ENCODE peak calls at places on chromosome 19, in eight cellular contexts. One of them, this sample, is unnamed.

GRCh38 chr19:33302974-33303790 is 848 bp upstream of the CEBPA start:
- DNase-seq in amniotic stem cell: no peak
- DNase-seq in breast epithelium: peak; percentile 64
- DNase-seq in effector CD4-positive, alpha-beta T cell: no peak
- DNase-seq in cerebellar cortex: peak; percentile 30
- DNase-seq in stimulated activated naive CD8-positive, alpha-beta T cell treated with anti-CD3 and anti-CD28 coated beads, Interleukin-15, Interleukin-2, amounts not matched to agents 100 U/mL and 50 U/mL, for 24 hours: peak; percentile 34
- DNase-seq in HuH-7.5: no peak
- DNase-seq in fibroblast of pulmonary artery: peak; percentile 56
- DNase-seq in this sample: no peak

GRCh38 chr19:19209372-19209771 is 2.4 kb upstream of the NCAN start:
- DNase-seq in amniotic stem cell: no peak
- DNase-seq in breast epithelium: no peak
- DNase-seq in effector CD4-positive, alpha-beta T cell: no peak
- DNase-seq in cerebellar cortex: no peak
- DNase-seq in stimulated activated naive CD8-positive, alpha-beta T cell treated with anti-CD3 and anti-CD28 coated beads, Interleukin-15, Interleukin-2, amounts not matched to agents 100 U/mL and 50 U/mL, for 24 hours: no peak
- DNase-seq in HuH-7.5: no peak
- DNase-seq in fibroblast of pulmonary artery: no peak
- DNase-seq in this sample: no peak

GRCh38 chr19:7554990-7555864 is 19.7 kb downstream of the PNPLA6 start:
- DNase-seq in amniotic stem cell: no peak
- DNase-seq in breast epithelium: no peak
- DNase-seq in effector CD4-positive, alpha-beta T cell: no peak
- DNase-seq in cerebellar cortex: no peak
- DNase-seq in stimulated activated naive CD8-positive, alpha-beta T cell treated with anti-CD3 and anti-CD28 coated beads, Interleukin-15, Interleukin-2, amounts not matched to agents 100 U/mL and 50 U/mL, for 24 hours: peak; percentile 58
- DNase-seq in HuH-7.5: peak; percentile 35
- DNase-seq in fibroblast of pulmonary artery: no peak
- DNase-seq in this sample: no peak

GRCh38 chr19:45947926-45948325 is 25.7 kb downstream of the NOVA2 start:
- DNase-seq in amniotic stem cell: no peak
- DNase-seq in breast epithelium: no peak
- DNase-seq in effector CD4-positive, alpha-beta T cell: no peak
- DNase-seq in cerebellar cortex: no peak
- DNase-seq in stimulated activated naive CD8-positive, alpha-beta T cell treated with anti-CD3 and anti-CD28 coated beads, Interleukin-15, Interleukin-2, amounts not matched to agents 100 U/mL and 50 U/mL, for 24 hours: no peak
- DNase-seq in HuH-7.5: no peak
- DNase-seq in fibroblast of pulmonary artery: no peak
- DNase-seq in this sample: no peak

GRCh38 chr19:49361438-49362047 is 673 bp downstream of the TEAD2 start:
- DNase-seq in amniotic stem cell: peak; percentile 42
- DNase-seq in breast epithelium: peak; percentile 86
- DNase-seq in effector CD4-positive, alpha-beta T cell: no peak
- DNase-seq in cerebellar cortex: peak; percentile 53
- DNase-seq in stimulated activated naive CD8-positive, alpha-beta T cell treated with anti-CD3 and anti-CD28 coated beads, Interleukin-15, Interleukin-2, amounts not matched to agents 100 U/mL and 50 U/mL, for 24 hours: peak; percentile 36
- DNase-seq in HuH-7.5: peak; percentile 92
- DNase-seq in fibroblast of pulmonary artery: peak; percentile 88
- DNase-seq in this sample: no peak

GRCh38 chr19:46609511-46610412 is 8.6 kb downstream of the CALM3 start:
- DNase-seq in amniotic stem cell: no peak
- DNase-seq in breast epithelium: no peak
- DNase-seq in effector CD4-positive, alpha-beta T cell: no peak
- DNase-seq in cerebellar cortex: no peak
- DNase-seq in stimulated activated naive CD8-positive, alpha-beta T cell treated with anti-CD3 and anti-CD28 coated beads, Interleukin-15, Interleukin-2, amounts not matched to agents 100 U/mL and 50 U/mL, for 24 hours: peak; percentile 2
- DNase-seq in HuH-7.5: no peak
- DNase-seq in fibroblast of pulmonary artery: no peak
- DNase-seq in this sample: no peak

GRCh38 chr19:24060687-24061356 is 26.2 kb upstream of the ZNF254 start:
- DNase-seq in amniotic stem cell: no peak
- DNase-seq in breast epithelium: no peak
- DNase-seq in effector CD4-positive, alpha-beta T cell: no peak
- DNase-seq in cerebellar cortex: no peak
- DNase-seq in stimulated activated naive CD8-positive, alpha-beta T cell treated with anti-CD3 and anti-CD28 coated beads, Interleukin-15, Interleukin-2, amounts not matched to agents 100 U/mL and 50 U/mL, for 24 hours: no peak
- DNase-seq in HuH-7.5: no peak
- DNase-seq in fibroblast of pulmonary artery: no peak
- DNase-seq in this sample: no peak

GRCh38 chr19:51002101-51002532 is 713 bp upstream of the KLK8 start:
- DNase-seq in amniotic stem cell: no peak
- DNase-seq in breast epithelium: no peak
- DNase-seq in effector CD4-positive, alpha-beta T cell: no peak
- DNase-seq in cerebellar cortex: no peak
- DNase-seq in stimulated activated naive CD8-positive, alpha-beta T cell treated with anti-CD3 and anti-CD28 coated beads, Interleukin-15, Interleukin-2, amounts not matched to agents 100 U/mL and 50 U/mL, for 24 hours: no peak
- DNase-seq in HuH-7.5: no peak
- DNase-seq in fibroblast of pulmonary artery: no peak
- DNase-seq in this sample: no peak

GRCh38 chr19:33241530-33242101 is 16.0 kb upstream of the SLC7A10 start:
- DNase-seq in amniotic stem cell: no peak
- DNase-seq in breast epithelium: no peak
- DNase-seq in effector CD4-positive, alpha-beta T cell: no peak
- DNase-seq in cerebellar cortex: peak; percentile 22
- DNase-seq in stimulated activated naive CD8-positive, alpha-beta T cell treated with anti-CD3 and anti-CD28 coated beads, Interleukin-15, Interleukin-2, amounts not matched to agents 100 U/mL and 50 U/mL, for 24 hours: peak; percentile 45
- DNase-seq in HuH-7.5: peak; percentile 68
- DNase-seq in fibroblast of pulmonary artery: no peak
- DNase-seq in this sample: no peak

GRCh38 chr19:53520163-53520546 is 17.8 kb upstream of the ZNF331 start:
- DNase-seq in amniotic stem cell: no peak
- DNase-seq in breast epithelium: no peak
- DNase-seq in effector CD4-positive, alpha-beta T cell: no peak
- DNase-seq in cerebellar cortex: no peak
- DNase-seq in stimulated activated naive CD8-positive, alpha-beta T cell treated with anti-CD3 and anti-CD28 coated beads, Interleukin-15, Interleukin-2, amounts not matched to agents 100 U/mL and 50 U/mL, for 24 hours: no peak
- DNase-seq in HuH-7.5: no peak
- DNase-seq in fibroblast of pulmonary artery: no peak
- DNase-seq in this sample: no peak

GRCh38 chr19:38386300-38386967 is 1.4 kb downstream of the GGN start:
- DNase-seq in amniotic stem cell: no peak
- DNase-seq in breast epithelium: no peak
- DNase-seq in effector CD4-positive, alpha-beta T cell: no peak
- DNase-seq in cerebellar cortex: no peak
- DNase-seq in stimulated activated naive CD8-positive, alpha-beta T cell treated with anti-CD3 and anti-CD28 coated beads, Interleukin-15, Interleukin-2, amounts not matched to agents 100 U/mL and 50 U/mL, for 24 hours: no peak
- DNase-seq in HuH-7.5: no peak
- DNase-seq in fibroblast of pulmonary artery: no peak
- DNase-seq in this sample: no peak

GRCh38 chr19:55086730-55087541 is 11.3 kb downstream of the EPS8L1 start:
- DNase-seq in amniotic stem cell: peak; percentile 87
- DNase-seq in breast epithelium: peak; percentile 85
- DNase-seq in effector CD4-positive, alpha-beta T cell: peak; percentile 23
- DNase-seq in cerebellar cortex: peak; percentile 83
- DNase-seq in stimulated activated naive CD8-positive, alpha-beta T cell treated with anti-CD3 and anti-CD28 coated beads, Interleukin-15, Interleukin-2, amounts not matched to agents 100 U/mL and 50 U/mL, for 24 hours: peak; percentile 71
- DNase-seq in HuH-7.5: no peak
- DNase-seq in fibroblast of pulmonary artery: peak; percentile 95
- DNase-seq in this sample: peak; percentile 37

GRCh38 chr19:7349961-7350711 is 1.4 kb downstream of the ARHGEF18 start:
- DNase-seq in amniotic stem cell: no peak
- DNase-seq in breast epithelium: no peak
- DNase-seq in effector CD4-positive, alpha-beta T cell: peak; percentile 19
- DNase-seq in cerebellar cortex: no peak
- DNase-seq in stimulated activated naive CD8-positive, alpha-beta T cell treated with anti-CD3 and anti-CD28 coated beads, Interleukin-15, Interleukin-2, amounts not matched to agents 100 U/mL and 50 U/mL, for 24 hours: peak; percentile 55
- DNase-seq in HuH-7.5: no peak
- DNase-seq in fibroblast of pulmonary artery: no peak
- DNase-seq in this sample: peak; percentile 15

GRCh38 chr19:45446295-45446694 is 21.5 kb upstream of the FOSB start:
- DNase-seq in amniotic stem cell: no peak
- DNase-seq in breast epithelium: no peak
- DNase-seq in effector CD4-positive, alpha-beta T cell: no peak
- DNase-seq in cerebellar cortex: no peak
- DNase-seq in stimulated activated naive CD8-positive, alpha-beta T cell treated with anti-CD3 and anti-CD28 coated beads, Interleukin-15, Interleukin-2, amounts not matched to agents 100 U/mL and 50 U/mL, for 24 hours: no peak
- DNase-seq in HuH-7.5: peak; percentile 54
- DNase-seq in fibroblast of pulmonary artery: peak; percentile 71
- DNase-seq in this sample: no peak

GRCh38 chr19:18940791-18941627 is at the start of gene HOMER3:
- DNase-seq in amniotic stem cell: peak; percentile 27
- DNase-seq in breast epithelium: peak; percentile 78
- DNase-seq in effector CD4-positive, alpha-beta T cell: peak; percentile 64
- DNase-seq in cerebellar cortex: peak; percentile 17
- DNase-seq in stimulated activated naive CD8-positive, alpha-beta T cell treated with anti-CD3 and anti-CD28 coated beads, Interleukin-15, Interleukin-2, amounts not matched to agents 100 U/mL and 50 U/mL, for 24 hours: peak; percentile 91
- DNase-seq in HuH-7.5: peak; percentile 99
- DNase-seq in fibroblast of pulmonary artery: peak; percentile 56
- DNase-seq in this sample: peak; percentile 41

GRCh38 chr19:38392707-38393308 is 4.3 kb downstream of the SPRED3 start:
- DNase-seq in amniotic stem cell: no peak
- DNase-seq in breast epithelium: no peak
- DNase-seq in effector CD4-positive, alpha-beta T cell: no peak
- DNase-seq in cerebellar cortex: no peak
- DNase-seq in stimulated activated naive CD8-positive, alpha-beta T cell treated with anti-CD3 and anti-CD28 coated beads, Interleukin-15, Interleukin-2, amounts not matched to agents 100 U/mL and 50 U/mL, for 24 hours: no peak
- DNase-seq in HuH-7.5: peak; percentile 64
- DNase-seq in fibroblast of pulmonary artery: peak; percentile 51
- DNase-seq in this sample: no peak

GRCh38 chr19:43310221-43310620 is 40.9 kb upstream of the PSG9 start:
- DNase-seq in amniotic stem cell: no peak
- DNase-seq in breast epithelium: no peak
- DNase-seq in effector CD4-positive, alpha-beta T cell: no peak
- DNase-seq in cerebellar cortex: peak; percentile 47
- DNase-seq in stimulated activated naive CD8-positive, alpha-beta T cell treated with anti-CD3 and anti-CD28 coated beads, Interleukin-15, Interleukin-2, amounts not matched to agents 100 U/mL and 50 U/mL, for 24 hours: no peak
- DNase-seq in HuH-7.5: no peak
- DNase-seq in fibroblast of pulmonary artery: no peak
- DNase-seq in this sample: no peak

GRCh38 chr19:50239916-50240585 is 36.6 kb downstream of the MYH14 start:
- DNase-seq in amniotic stem cell: no peak
- DNase-seq in breast epithelium: no peak
- DNase-seq in effector CD4-positive, alpha-beta T cell: no peak
- DNase-seq in cerebellar cortex: no peak
- DNase-seq in stimulated activated naive CD8-positive, alpha-beta T cell treated with anti-CD3 and anti-CD28 coated beads, Interleukin-15, Interleukin-2, amounts not matched to agents 100 U/mL and 50 U/mL, for 24 hours: no peak
- DNase-seq in HuH-7.5: no peak
- DNase-seq in fibroblast of pulmonary artery: no peak
- DNase-seq in this sample: no peak

GRCh38 chr19:3343619-3344502 is 22.5 kb upstream of the NFIC start:
- DNase-seq in amniotic stem cell: no peak
- DNase-seq in breast epithelium: peak; percentile 95
- DNase-seq in effector CD4-positive, alpha-beta T cell: peak; percentile 6
- DNase-seq in cerebellar cortex: peak; percentile 93
- DNase-seq in stimulated activated naive CD8-positive, alpha-beta T cell treated with anti-CD3 and anti-CD28 coated beads, Interleukin-15, Interleukin-2, amounts not matched to agents 100 U/mL and 50 U/mL, for 24 hours: peak; percentile 64
- DNase-seq in HuH-7.5: peak; percentile 75
- DNase-seq in fibroblast of pulmonary artery: peak; percentile 90
- DNase-seq in this sample: no peak

GRCh38 chr19:10118960-10119359 is 739 bp downstream of the EIF3G start:
- DNase-seq in amniotic stem cell: no peak
- DNase-seq in breast epithelium: no peak
- DNase-seq in effector CD4-positive, alpha-beta T cell: no peak
- DNase-seq in cerebellar cortex: no peak
- DNase-seq in stimulated activated naive CD8-positive, alpha-beta T cell treated with anti-CD3 and anti-CD28 coated beads, Interleukin-15, Interleukin-2, amounts not matched to agents 100 U/mL and 50 U/mL, for 24 hours: no peak
- DNase-seq in HuH-7.5: no peak
- DNase-seq in fibroblast of pulmonary artery: no peak
- DNase-seq in this sample: no peak

GRCh38 chr19:49337267-49338022 is 2.2 kb downstream of the CD37 start:
- DNase-seq in amniotic stem cell: no peak
- DNase-seq in breast epithelium: peak; percentile 3
- DNase-seq in effector CD4-positive, alpha-beta T cell: no peak
- DNase-seq in cerebellar cortex: no peak
- DNase-seq in stimulated activated naive CD8-positive, alpha-beta T cell treated with anti-CD3 and anti-CD28 coated beads, Interleukin-15, Interleukin-2, amounts not matched to agents 100 U/mL and 50 U/mL, for 24 hours: no peak
- DNase-seq in HuH-7.5: no peak
- DNase-seq in fibroblast of pulmonary artery: no peak
- DNase-seq in this sample: no peak

GRCh38 chr19:14115761-14116160 is 1.8 kb downstream of the PRKACA start:
- DNase-seq in amniotic stem cell: no peak
- DNase-seq in breast epithelium: no peak
- DNase-seq in effector CD4-positive, alpha-beta T cell: no peak
- DNase-seq in cerebellar cortex: no peak
- DNase-seq in stimulated activated naive CD8-positive, alpha-beta T cell treated with anti-CD3 and anti-CD28 coated beads, Interleukin-15, Interleukin-2, amounts not matched to agents 100 U/mL and 50 U/mL, for 24 hours: no peak
- DNase-seq in HuH-7.5: no peak
- DNase-seq in fibroblast of pulmonary artery: no peak
- DNase-seq in this sample: no peak

GRCh38 chr19:4831351-4832340 is at the start of gene TICAM1:
- DNase-seq in amniotic stem cell: peak; percentile 57
- DNase-seq in breast epithelium: peak; percentile 71
- DNase-seq in effector CD4-positive, alpha-beta T cell: peak; percentile 70
- DNase-seq in cerebellar cortex: no peak
- DNase-seq in stimulated activated naive CD8-positive, alpha-beta T cell treated with anti-CD3 and anti-CD28 coated beads, Interleukin-15, Interleukin-2, amounts not matched to agents 100 U/mL and 50 U/mL, for 24 hours: peak; percentile 82
- DNase-seq in HuH-7.5: peak; percentile 59
- DNase-seq in fibroblast of pulmonary artery: peak; percentile 64
- DNase-seq in this sample: peak; percentile 78

GRCh38 chr19:34253711-34254551 is 423 bp upstream of the GARRE1 start:
- DNase-seq in amniotic stem cell: peak; percentile 18
- DNase-seq in breast epithelium: peak; percentile 77
- DNase-seq in effector CD4-positive, alpha-beta T cell: no peak
- DNase-seq in cerebellar cortex: peak; percentile 78
- DNase-seq in stimulated activated naive CD8-positive, alpha-beta T cell treated with anti-CD3 and anti-CD28 coated beads, Interleukin-15, Interleukin-2, amounts not matched to agents 100 U/mL and 50 U/mL, for 24 hours: peak; percentile 92
- DNase-seq in HuH-7.5: peak; percentile 92
- DNase-seq in fibroblast of pulmonary artery: no peak
- DNase-seq in this sample: no peak

GRCh38 chr19:55443824-55444719 is 972 bp upstream of the SHISA7 start:
- DNase-seq in amniotic stem cell: no peak
- DNase-seq in breast epithelium: no peak
- DNase-seq in effector CD4-positive, alpha-beta T cell: no peak
- DNase-seq in cerebellar cortex: no peak
- DNase-seq in stimulated activated naive CD8-positive, alpha-beta T cell treated with anti-CD3 and anti-CD28 coated beads, Interleukin-15, Interleukin-2, amounts not matched to agents 100 U/mL and 50 U/mL, for 24 hours: no peak
- DNase-seq in HuH-7.5: no peak
- DNase-seq in fibroblast of pulmonary artery: no peak
- DNase-seq in this sample: no peak

GRCh38 chr19:57231686-57232085 is 863 bp downstream of the AURKC start:
- DNase-seq in amniotic stem cell: no peak
- DNase-seq in breast epithelium: no peak
- DNase-seq in effector CD4-positive, alpha-beta T cell: no peak
- DNase-seq in cerebellar cortex: no peak
- DNase-seq in stimulated activated naive CD8-positive, alpha-beta T cell treated with anti-CD3 and anti-CD28 coated beads, Interleukin-15, Interleukin-2, amounts not matched to agents 100 U/mL and 50 U/mL, for 24 hours: no peak
- DNase-seq in HuH-7.5: no peak
- DNase-seq in fibroblast of pulmonary artery: no peak
- DNase-seq in this sample: no peak

GRCh38 chr19:42247631-42248199 is 5.3 kb upstream of the GSK3A start:
- DNase-seq in amniotic stem cell: no peak
- DNase-seq in breast epithelium: no peak
- DNase-seq in effector CD4-positive, alpha-beta T cell: no peak
- DNase-seq in cerebellar cortex: no peak
- DNase-seq in stimulated activated naive CD8-positive, alpha-beta T cell treated with anti-CD3 and anti-CD28 coated beads, Interleukin-15, Interleukin-2, amounts not matched to agents 100 U/mL and 50 U/mL, for 24 hours: no peak
- DNase-seq in HuH-7.5: no peak
- DNase-seq in fibroblast of pulmonary artery: no peak
- DNase-seq in this sample: no peak

GRCh38 chr19:34260771-34261173 is 6.4 kb downstream of the GARRE1 start:
- DNase-seq in amniotic stem cell: no peak
- DNase-seq in breast epithelium: no peak
- DNase-seq in effector CD4-positive, alpha-beta T cell: no peak
- DNase-seq in cerebellar cortex: no peak
- DNase-seq in stimulated activated naive CD8-positive, alpha-beta T cell treated with anti-CD3 and anti-CD28 coated beads, Interleukin-15, Interleukin-2, amounts not matched to agents 100 U/mL and 50 U/mL, for 24 hours: no peak
- DNase-seq in HuH-7.5: no peak
- DNase-seq in fibroblast of pulmonary artery: peak; percentile 42
- DNase-seq in this sample: no peak

GRCh38 chr19:53881482-53882390 is at the start of gene PRKCG:
- DNase-seq in amniotic stem cell: no peak
- DNase-seq in breast epithelium: no peak
- DNase-seq in effector CD4-positive, alpha-beta T cell: peak; percentile 61
- DNase-seq in cerebellar cortex: peak; percentile 44
- DNase-seq in stimulated activated naive CD8-positive, alpha-beta T cell treated with anti-CD3 and anti-CD28 coated beads, Interleukin-15, Interleukin-2, amounts not matched to agents 100 U/mL and 50 U/mL, for 24 hours: peak; percentile 65
- DNase-seq in HuH-7.5: peak; percentile 64
- DNase-seq in fibroblast of pulmonary artery: no peak
- DNase-seq in this sample: peak; percentile 62

GRCh38 chr19:7602240-7602934 is 6.7 kb downstream of the CAMSAP3 start:
- DNase-seq in amniotic stem cell: no peak
- DNase-seq in breast epithelium: no peak
- DNase-seq in effector CD4-positive, alpha-beta T cell: no peak
- DNase-seq in cerebellar cortex: no peak
- DNase-seq in stimulated activated naive CD8-positive, alpha-beta T cell treated with anti-CD3 and anti-CD28 coated beads, Interleukin-15, Interleukin-2, amounts not matched to agents 100 U/mL and 50 U/mL, for 24 hours: no peak
- DNase-seq in HuH-7.5: no peak
- DNase-seq in fibroblast of pulmonary artery: peak; percentile 48
- DNase-seq in this sample: no peak

GRCh38 chr19:38917921-38918491 is 6.0 kb upstream of the CCER2 start:
- DNase-seq in amniotic stem cell: no peak
- DNase-seq in breast epithelium: no peak
- DNase-seq in effector CD4-positive, alpha-beta T cell: no peak
- DNase-seq in cerebellar cortex: peak; percentile 37
- DNase-seq in stimulated activated naive CD8-positive, alpha-beta T cell treated with anti-CD3 and anti-CD28 coated beads, Interleukin-15, Interleukin-2, amounts not matched to agents 100 U/mL and 50 U/mL, for 24 hours: no peak
- DNase-seq in HuH-7.5: peak; percentile 88
- DNase-seq in fibroblast of pulmonary artery: peak; percentile 14
- DNase-seq in this sample: no peak